ENCODE peak calls at places on chromosomes 11 and 22, in eight cellular contexts. N is activated CD4-positive, alpha-beta T cell treated with anti-CD3 and anti-CD28 coated beads, Interleukin-2, amount 50 U/mL, for 24 hours; G is CD8-positive, alpha-beta T cell; Q is activated T-helper 1 cell treated with Interleukin-2 at 50 U/mL for 16 hours; P is activated CD8-positive, alpha-beta memory T cell treated with anti-CD3 and anti-CD28 coated beads, Interleukin-2, amount 50 U/mL, for 4 hours; L is substantia nigra; V is fibroblast of pulmonary artery; I is endothelial cell of umbilical vein. R is an unnamed sample.

GRCh38 chr11:93128574-93128973 is 69.2 kb downstream of the SLC36A4 start:
- DNase-seq in P (no peak), G (no peak), Q (no peak), V (no peak), N (no peak), I (no peak), L (no peak), R (no peak)

GRCh38 chr11:107591098-107591445 is at the start of gene ELMOD1:
- DNase-seq in G (no peak), V (peak; percentile 18), Q (no peak), N (no peak), P (peak; percentile 37), I (peak; percentile 46), L (peak; percentile 31), R (peak; percentile 16)

GRCh38 chr11:70908223-70908622 is 344.2 kb downstream of the SHANK2 start:
- DNase-seq in Q (no peak), G (no peak), N (no peak), V (no peak), L (no peak), P (no peak), I (no peak), R (no peak)

GRCh38 chr11:112320668-112321067 is 60.0 kb upstream of the PLET1 start:
- DNase-seq in I (peak; percentile 60), G (no peak), L (no peak), P (no peak), V (peak; percentile 91), Q (no peak), N (no peak), R (no peak)

GRCh38 chr11:90414221-90414620 is 191.4 kb upstream of the CHORDC1 start:
- DNase-seq in I (no peak), G (no peak), V (no peak), N (no peak), P (no peak), L (no peak), Q (no peak), R (no peak)

GRCh38 chr11:116887909-116888556 is 50.6 kb upstream of the APOA1 start:
- DNase-seq in I (no peak), L (no peak), V (peak; percentile 64), G (no peak), Q (no peak), N (no peak), P (no peak), R (no peak)

GRCh38 chr11:67286621-67287333 is 2.3 kb upstream of the ANKRD13D start:
- DNase-seq in V (no peak), P (no peak), I (no peak), L (no peak), G (peak; percentile 29), Q (no peak), N (no peak), R (no peak)

GRCh38 chr11:12979928-12980689 is 29.0 kb upstream of the RASSF10 start:
- DNase-seq in I (no peak), Q (no peak), N (no peak), G (no peak), V (no peak), L (no peak), P (no peak), R (no peak)

GRCh38 chr22:36405671-36406070 is 17.9 kb upstream of the MYH9 start:
- DNase-seq in P (peak; percentile 45), V (peak; percentile 61), G (peak; percentile 69), I (no peak), N (no peak), L (no peak), Q (peak; percentile 37), R (peak; percentile 65)

GRCh38 chr11:124086447-124086846 is 28.8 kb upstream of the VWA5A start:
- DNase-seq in V (no peak), Q (no peak), G (no peak), I (no peak), P (no peak), L (no peak), N (no peak), R (no peak)

GRCh38 chr22:24937114-24937513 is 9.4 kb downstream of the LHFPL7 start:
- DNase-seq in I (peak; percentile 59), Q (no peak), G (no peak), N (no peak), P (no peak), L (no peak), V (peak; percentile 56), R (no peak)

GRCh38 chr22:46481386-46481785 is 56.0 kb downstream of the CELSR1 start:
- DNase-seq in L (no peak), N (no peak), V (no peak), G (no peak), I (no peak), P (no peak), Q (no peak), R (no peak)

GRCh38 chr11:76512851-76513653 is 68.2 kb downstream of the EMSY start:
- DNase-seq in V (peak; percentile 69), N (no peak), I (peak; percentile 58), L (no peak), Q (no peak), G (no peak), P (no peak), R (no peak)

GRCh38 chr22:48849963-48850657 is 977.6 kb downstream of the BRD1 start:
- DNase-seq in Q (no peak), N (no peak), P (no peak), L (no peak), I (no peak), G (no peak), V (no peak), R (no peak)

GRCh38 chr11:61967924-61968757 is 707 bp upstream of the FTH1 start:
- DNase-seq in G (peak; percentile 44), Q (peak; percentile 18), L (no peak), P (no peak), I (peak; percentile 49), V (peak; percentile 34), N (no peak), R (peak; percentile 34)

GRCh38 chr11:44015624-44016007 is 32.2 kb upstream of the ACCSL start:
- DNase-seq in G (no peak), L (no peak), V (no peak), N (no peak), Q (no peak), I (no peak), P (no peak), R (no peak)

GRCh38 chr11:100004541-100004940 is 682.5 kb upstream of the ARHGAP42 start:
- DNase-seq in G (no peak), I (no peak), V (peak; percentile 25), N (no peak), L (no peak), Q (no peak), P (no peak), R (no peak)

GRCh38 chr11:28529540-28530410 is 421.6 kb downstream of the METTL15 start:
- DNase-seq in N (no peak), L (no peak), G (no peak), I (peak; percentile 65), Q (no peak), V (peak; percentile 85), P (no peak), R (no peak)

GRCh38 chr11:46916669-46917108 is 1.7 kb downstream of the LRP4 start:
- DNase-seq in P (no peak), V (peak; percentile 80), I (peak; percentile 57), L (no peak), N (no peak), Q (no peak), G (no peak), R (no peak)

GRCh38 chr22:47593911-47594311 is 831.5 kb downstream of the TBC1D22A start:
- DNase-seq in P (no peak), Q (no peak), N (no peak), V (no peak), L (no peak), I (no peak), G (no peak), R (no peak)

GRCh38 chr22:17471901-17472566 is 91.3 kb upstream of the SLC25A18 start:
- DNase-seq in L (no peak), N (no peak), I (no peak), P (no peak), V (peak; percentile 17), G (no peak), Q (no peak), R (no peak)

GRCh38 chr11:78379039-78379670 is 38.5 kb downstream of the GAB2 start:
- DNase-seq in N (no peak), I (no peak), P (no peak), G (no peak), Q (no peak), L (no peak), V (no peak), R (no peak)

R was measured in central memory CD4-positive, alpha-beta T cell.